ENCODE peak calls at places on chromosomes 11 and 22, in six cellular contexts. P is HCT116, Y is H1, U is HepG2, Q is GM12878, X is K562. W is an unnamed sample.

GRCh38 chr11:16945671-16946469 is 68.3 kb downstream of the PLEKHA7 start:
- DNase-seq in U (peak; percentile 68), P (peak; percentile 51), Y (peak; percentile 69), Q (peak; percentile 61), X (peak; percentile 70), W (no peak)

GRCh38 chr11:122344281-122344680 is 228.3 kb upstream of the BLID start:
- DNase-seq in Q (no peak), X (no peak), U (no peak), P (no peak), Y (no peak), W (no peak)

GRCh38 chr22:41638748-41639147 is 17.7 kb downstream of the XRCC6 start:
- DNase-seq in X (no peak), U (no peak), Q (no peak), Y (no peak), P (no peak), W (no peak)

GRCh38 chr11:14320020-14320419 is 39.0 kb downstream of the RRAS2 start:
- DNase-seq in X (no peak), P (no peak), Q (peak; percentile 90), Y (no peak), U (no peak), W (no peak)

GRCh38 chr11:66443602-66444001 is 5.0 kb upstream of the MRPL11 start:
- DNase-seq in P (peak; percentile 19), X (no peak), Y (no peak), Q (no peak), U (no peak), W (no peak)

GRCh38 chr22:44431256-44431655 is 66.8 kb downstream of the RTL6 start:
- DNase-seq in Q (no peak), Y (no peak), U (no peak), P (no peak), X (no peak), W (no peak)

GRCh38 chr22:44080936-44081853 is 57.1 kb downstream of the PARVB start:
- DNase-seq in P (peak; percentile 29), Q (no peak), X (peak; percentile 68), Y (peak; percentile 87), U (peak; percentile 39), W (peak; percentile 54)

GRCh38 chr11:44615041-44615513 is 49.6 kb downstream of the CD82 start:
- DNase-seq in X (no peak), P (no peak), Y (no peak), Q (no peak), U (no peak), W (no peak)

GRCh38 chr11:113474362-113475159 is 637 bp downstream of the DRD2 start:
- DNase-seq in P (no peak), X (peak; percentile 81), Y (peak; percentile 98), U (peak; percentile 28), Q (no peak), W (peak; percentile 82)

GRCh38 chr11:78254263-78254662 is 65.5 kb downstream of the USP35 start:
- DNase-seq in Q (no peak), U (no peak), Y (no peak), X (no peak), P (no peak), W (no peak)

GRCh38 chr22:19772673-19773469 is 12.3 kb downstream of the TBX1 start:
- DNase-seq in P (no peak), Q (peak; percentile 61), Y (no peak), U (no peak), X (peak; percentile 65), W (no peak)

GRCh38 chr11:11909727-11910126 is 68.0 kb downstream of the USP47 start:
- DNase-seq in Y (no peak), X (no peak), U (no peak), Q (no peak), P (no peak), W (no peak)

GRCh38 chr22:33210129-33210784 is 152.1 kb upstream of the SYN3 start:
- DNase-seq in Y (peak; percentile 66), U (peak; percentile 47), X (peak; percentile 41), P (no peak), Q (no peak), W (peak; percentile 25)

GRCh38 chr22:46942816-46943783 is 180.7 kb downstream of the TBC1D22A start:
- DNase-seq in X (no peak), Q (no peak), U (no peak), Y (peak; percentile 27), P (no peak), W (no peak)

GRCh38 chr11:16843307-16843706 is 104.9 kb downstream of the C11orf58 start:
- DNase-seq in Q (no peak), U (peak; percentile 12), Y (no peak), X (peak; percentile 76), P (no peak), W (no peak)

GRCh38 chr22:45885941-45886395 is 91.0 kb downstream of the WNT7B start:
- DNase-seq in Q (no peak), P (no peak), Y (no peak), X (no peak), U (peak; percentile 25), W (no peak)

GRCh38 chr11:134738581-134738980 is 326.5 kb upstream of the B3GAT1 start:
- DNase-seq in P (no peak), X (no peak), Q (no peak), Y (no peak), U (no peak), W (no peak)

GRCh38 chr11:134741453-134742227 is 329.6 kb upstream of the B3GAT1 start:
- DNase-seq in Y (no peak), P (no peak), X (no peak), U (peak; percentile 15), Q (no peak), W (no peak)

GRCh38 chr11:134737563-134738510 is 325.8 kb upstream of the B3GAT1 start:
- DNase-seq in Y (no peak), P (no peak), Q (no peak), U (no peak), X (no peak), W (no peak)

GRCh38 chr11:134740590-134741342 is 328.7 kb upstream of the B3GAT1 start:
- DNase-seq in U (no peak), Y (no peak), Q (no peak), P (no peak), X (no peak), W (no peak)

DNA sequence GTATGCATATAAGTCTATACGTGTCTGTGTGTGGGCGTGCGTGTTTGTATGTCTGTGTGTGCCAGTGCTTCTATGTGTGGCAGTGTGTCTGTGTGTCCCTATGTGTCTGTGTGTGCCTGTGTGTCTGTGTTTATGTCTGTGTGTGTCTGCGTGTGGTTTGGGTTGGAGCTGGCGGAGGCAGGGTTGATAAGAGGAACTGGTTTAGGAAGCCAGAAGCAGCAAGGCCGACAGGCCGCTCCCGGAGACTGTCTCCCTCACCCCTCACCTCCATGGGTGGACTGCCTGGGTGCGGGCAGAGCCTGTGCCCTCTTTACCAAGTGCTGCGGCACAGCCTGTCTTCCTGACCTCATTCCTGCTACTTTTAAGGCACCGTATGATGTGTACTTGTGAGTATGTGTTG is 327.1 kb upstream of the B3GAT1 start:
- DNase-seq in U (no peak), X (no peak), Q (no peak), Y (no peak), P (no peak), W (no peak)
- H3K4me3 ChIP-seq in U (no peak overlapping the region), X (no peak overlapping the region), Q (no peak overlapping the region), Y (no peak overlapping the region), P (no peak overlapping the region), W (no peak overlapping the region)

DNA sequence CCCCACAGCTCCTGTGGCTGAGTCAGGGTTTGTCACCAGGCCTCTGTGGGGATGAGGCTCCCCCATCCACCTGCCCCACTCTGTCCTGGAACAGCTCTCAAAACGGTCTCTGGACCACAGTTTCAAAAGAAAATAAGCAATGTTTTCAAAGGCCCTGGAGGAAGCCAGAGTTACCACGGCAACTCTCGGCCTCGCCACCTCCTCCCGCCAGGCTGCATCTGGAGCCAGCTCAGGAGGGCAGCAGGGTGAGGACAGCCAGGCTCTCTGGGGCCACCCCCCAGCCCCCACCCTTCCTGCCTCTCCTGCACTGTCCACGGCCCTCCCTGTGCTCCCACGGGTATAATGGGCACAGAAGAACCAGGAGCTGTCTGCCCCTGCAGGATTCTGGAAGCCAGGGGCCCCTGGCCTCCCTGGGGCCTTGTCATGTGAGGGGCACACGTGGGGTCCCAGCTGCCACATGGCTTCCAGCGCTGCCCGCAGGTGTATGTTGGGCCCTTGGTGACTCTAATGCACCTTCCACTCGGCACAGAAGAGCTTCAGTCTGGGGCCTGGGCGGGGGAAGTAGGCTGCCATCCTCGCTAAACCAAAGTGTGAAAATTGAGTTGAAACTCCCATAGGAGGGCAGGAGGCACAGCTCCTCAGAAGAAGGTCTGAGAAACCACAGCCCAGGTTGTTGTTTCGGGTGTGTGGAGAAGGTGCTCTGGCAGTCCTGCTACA is 10.3 kb downstream of the CD81 start:
- DNase-seq in Q (no peak), P (no peak), U (no peak), X (no peak), Y (no peak), W (no peak)
- TF ChIP-seq ZNF274 in Q (no peak), P (no peak), U (no peak), X (no peak), Y (no peak), W (no peak)

GRCh38 chr11:107583629-107584195 is 7.2 kb upstream of the ELMOD1 start:
- DNase-seq in U (no peak), X (no peak), P (no peak), Q (no peak), Y (no peak), W (no peak)
- TF ChIP-seq YY1 in U (no peak), X (no peak), P (no peak), Q (no peak), Y (no peak), W (no peak)

DNA sequence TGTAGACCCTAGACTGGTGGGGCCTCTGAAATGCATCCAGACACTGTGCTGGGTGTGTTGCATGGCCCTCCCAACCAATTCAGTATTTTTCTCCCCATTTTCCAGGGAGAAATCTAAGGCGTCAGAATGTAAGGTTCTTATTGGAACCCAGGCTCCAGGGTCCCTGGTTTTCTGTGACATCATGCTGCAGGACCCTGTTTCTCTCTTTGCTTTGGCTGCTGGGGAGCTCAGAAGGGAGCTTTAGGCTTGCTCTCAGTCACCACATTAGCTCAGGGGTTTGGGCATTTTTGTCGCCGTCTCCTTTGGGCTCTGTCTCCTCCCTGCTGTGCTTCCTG is 2.9 kb downstream of the MYEOV start:
- DNase-seq in X (no peak), Q (no peak), Y (no peak), U (no peak), P (no peak), W (no peak)
- H3K4me3 ChIP-seq in X (peak overlapping the region; percentile 69), Q (peak overlapping the region; percentile 16), Y (no peak overlapping the region), U (peak overlapping the region; percentile 18), P (peak overlapping the region; percentile 97), W (no peak overlapping the region)

GRCh38 chr11:103395612-103396011 is 286.4 kb downstream of the DYNC2H1 start:
- DNase-seq in X (no peak), U (peak; percentile 1), P (no peak), Q (no peak), Y (no peak), W (no peak)
- TF ChIP-seq ZNF274 in X (no peak), U (no peak), P (no peak), Q (no peak), Y (no peak), W (no peak)

W was measured in NT2/D1.